ENCODE peak calls at places on chromosomes 4 and X, in seven cellular contexts. One of them, this sample, is unnamed. For H3K9me3, the result is how much of the 10 kb centered on the place peaks cover.

GRCh38 chrX:43269201-43269600 is 386.9 kb upstream of the MAOA start:
- DNase-seq in H1: no peak
- DNase-seq in small intestine: peak
- DNase-seq in adrenal gland: no peak
- DNase-seq in right cardiac atrium: no peak
- DNase-seq in tibial artery: no peak
- DNase-seq in aorta: no peak
- DNase-seq in this sample: no peak

GRCh38 chr4:57691370-57691769 is 581.2 kb upstream of the IGFBP7 start:
- DNase-seq in small intestine: no peak
- DNase-seq in right cardiac atrium: no peak
- DNase-seq in adrenal gland: no peak
- DNase-seq in aorta: no peak
- DNase-seq in H1: no peak
- DNase-seq in tibial artery: no peak
- DNase-seq in this sample: no peak

GRCh38 chrX:94400488-94400887 is 726.5 kb downstream of the FAM133A start:
- DNase-seq in right cardiac atrium: no peak
- DNase-seq in H1: no peak
- DNase-seq in tibial artery: no peak
- DNase-seq in small intestine: no peak
- DNase-seq in aorta: no peak
- DNase-seq in adrenal gland: no peak
- DNase-seq in this sample: no peak

GRCh38 chrX:72714471-72714916 is 388 bp upstream of the PHKA1 start:
- DNase-seq in adrenal gland: peak
- DNase-seq in aorta: peak
- DNase-seq in right cardiac atrium: peak
- DNase-seq in H1: peak
- DNase-seq in tibial artery: peak
- DNase-seq in small intestine: peak
- DNase-seq in this sample: no peak

GRCh38 chr4:165844151-165844550 is 28.9 kb upstream of the TLL1 start:
- DNase-seq in H1: no peak
- DNase-seq in small intestine: no peak
- DNase-seq in adrenal gland: no peak
- DNase-seq in aorta: no peak
- DNase-seq in tibial artery: no peak
- DNase-seq in right cardiac atrium: no peak
- DNase-seq in this sample: no peak

GRCh38 chr4:40149960-40150385 is 46.9 kb upstream of the RHOH start:
- DNase-seq in tibial artery: peak
- DNase-seq in adrenal gland: peak
- DNase-seq in H1: peak
- DNase-seq in right cardiac atrium: no peak
- DNase-seq in small intestine: peak
- DNase-seq in aorta: no peak
- DNase-seq in this sample: peak

GRCh38 chr4:5524900-5525299 is 183.5 kb downstream of the EVC2 start:
- DNase-seq in aorta: no peak
- DNase-seq in H1: no peak
- DNase-seq in tibial artery: no peak
- DNase-seq in right cardiac atrium: no peak
- DNase-seq in small intestine: no peak
- DNase-seq in adrenal gland: peak
- DNase-seq in this sample: peak

GRCh38 chr4:146643812-146644401 is 5.2 kb downstream of the POU4F2 start:
- DNase-seq in tibial artery: no peak
- DNase-seq in adrenal gland: no peak
- DNase-seq in small intestine: peak
- DNase-seq in right cardiac atrium: no peak
- DNase-seq in H1: no peak
- DNase-seq in aorta: no peak
- DNase-seq in this sample: no peak

GRCh38 chrX:6226646-6227444 is 1.8 kb downstream of the NLGN4X start:
- DNase-seq in adrenal gland: no peak
- DNase-seq in tibial artery: no peak
- DNase-seq in small intestine: no peak
- DNase-seq in right cardiac atrium: no peak
- DNase-seq in aorta: no peak
- DNase-seq in H1: peak
- DNase-seq in this sample: no peak

GRCh38 chr4:24813732-24814131 is 18.4 kb downstream of the SOD3 start:
- DNase-seq in H1: no peak
- DNase-seq in small intestine: no peak
- DNase-seq in adrenal gland: no peak
- DNase-seq in tibial artery: no peak
- DNase-seq in right cardiac atrium: no peak
- DNase-seq in aorta: no peak
- DNase-seq in this sample: no peak

GRCh38 chr4:140567722-140568121 is 1.0 kb downstream of the UCP1 start:
- DNase-seq in adrenal gland: no peak
- DNase-seq in right cardiac atrium: no peak
- DNase-seq in small intestine: peak
- DNase-seq in aorta: no peak
- DNase-seq in tibial artery: no peak
- DNase-seq in H1: peak
- DNase-seq in this sample: no peak

DNA sequence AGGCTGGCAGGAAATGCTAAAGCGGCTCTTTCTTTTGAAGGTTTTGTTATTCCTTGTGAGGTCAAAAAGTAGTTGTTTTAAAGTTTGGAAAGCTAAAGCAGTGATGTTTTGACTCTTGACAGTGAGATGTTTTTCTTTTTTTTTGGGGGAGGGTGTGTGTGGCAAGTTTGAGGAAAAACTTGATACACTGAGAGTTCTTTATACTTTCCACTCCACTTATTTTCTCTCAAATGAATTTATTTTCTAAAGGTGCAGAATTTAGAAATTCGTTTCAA is 22.7 kb downstream of the PLS3 start:
- DNase-seq in tibial artery: no peak
- DNase-seq in adrenal gland: no peak
- DNase-seq in aorta: no peak
- DNase-seq in H1: no peak
- DNase-seq in small intestine: no peak
- DNase-seq in right cardiac atrium: no peak
- DNase-seq in this sample: no peak
- H3K27ac ChIP-seq in tibial artery: peak
- H3K27ac ChIP-seq in adrenal gland: no peak
- H3K27ac ChIP-seq in aorta: peak
- H3K27ac ChIP-seq in H1: no peak
- H3K27ac ChIP-seq in small intestine: no peak
- H3K27ac ChIP-seq in right cardiac atrium: no peak
- H3K27ac ChIP-seq in this sample: peak

GRCh38 chrX:120287513-120288112 is 23.6 kb downstream of the TMEM255A start:
- DNase-seq in H1: no peak
- DNase-seq in adrenal gland: peak
- DNase-seq in right cardiac atrium: no peak
- DNase-seq in aorta: no peak
- DNase-seq in tibial artery: no peak
- DNase-seq in small intestine: no peak
- DNase-seq in this sample: no peak
- H3K9me3 ChIP-seq in H1: under half
- H3K9me3 ChIP-seq in adrenal gland: under half
- H3K9me3 ChIP-seq in right cardiac atrium: under half
- H3K9me3 ChIP-seq in aorta: under half
- H3K9me3 ChIP-seq in tibial artery: under half
- H3K9me3 ChIP-seq in small intestine: under half
- H3K9me3 ChIP-seq in this sample: under half

GRCh38 chrX:134990475-134991473 is at the start of gene SMIM10:
- DNase-seq in H1: peak
- DNase-seq in small intestine: peak
- DNase-seq in aorta: peak
- DNase-seq in right cardiac atrium: peak
- DNase-seq in tibial artery: peak
- DNase-seq in adrenal gland: peak
- DNase-seq in this sample: no peak
- H3K4me3 ChIP-seq in H1: no peak
- H3K4me3 ChIP-seq in small intestine: peak
- H3K4me3 ChIP-seq in aorta: peak
- H3K4me3 ChIP-seq in right cardiac atrium: peak
- H3K4me3 ChIP-seq in tibial artery: peak
- H3K4me3 ChIP-seq in adrenal gland: no peak
- H3K4me3 ChIP-seq in this sample: no peak

GRCh38 chr4:164204434-164204833 is 549.5 kb upstream of the SMIM31 start:
- DNase-seq in right cardiac atrium: no peak
- DNase-seq in aorta: no peak
- DNase-seq in adrenal gland: no peak
- DNase-seq in H1: no peak
- DNase-seq in tibial artery: no peak
- DNase-seq in small intestine: no peak
- DNase-seq in this sample: no peak
- H3K27ac ChIP-seq in right cardiac atrium: no peak
- H3K27ac ChIP-seq in aorta: no peak
- H3K27ac ChIP-seq in adrenal gland: no peak
- H3K27ac ChIP-seq in H1: no peak
- H3K27ac ChIP-seq in tibial artery: no peak
- H3K27ac ChIP-seq in small intestine: no peak
- H3K27ac ChIP-seq in this sample: peak

GRCh38 chrX:22538581-22538980 is 265.9 kb downstream of the CBLL2 start:
- DNase-seq in right cardiac atrium: no peak
- DNase-seq in small intestine: no peak
- DNase-seq in adrenal gland: no peak
- DNase-seq in tibial artery: no peak
- DNase-seq in aorta: no peak
- DNase-seq in H1: no peak
- DNase-seq in this sample: no peak
- H3K9me3 ChIP-seq in right cardiac atrium: under half
- H3K9me3 ChIP-seq in small intestine: under half
- H3K9me3 ChIP-seq in adrenal gland: under half
- H3K9me3 ChIP-seq in tibial artery: under half
- H3K9me3 ChIP-seq in aorta: under half
- H3K9me3 ChIP-seq in H1: under half
- H3K9me3 ChIP-seq in this sample: under half

DNA sequence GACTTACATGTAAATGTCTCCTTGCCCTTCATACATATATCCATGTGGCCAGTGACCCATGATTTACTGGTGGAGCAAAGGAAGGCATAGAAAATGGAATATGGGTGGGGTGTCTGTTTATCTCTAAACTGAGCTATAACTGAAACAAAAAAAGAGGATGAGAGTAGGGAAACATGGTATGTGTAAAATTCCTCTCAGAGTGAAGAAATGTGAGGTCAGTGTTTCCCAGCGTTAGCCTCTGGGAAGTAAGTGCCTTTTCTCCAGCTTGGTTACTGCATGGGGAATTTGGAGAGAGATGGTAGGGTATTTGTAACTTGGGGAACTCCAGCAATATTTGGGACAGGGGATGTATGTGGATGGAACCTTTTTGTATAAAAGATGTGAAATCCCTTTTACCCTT is 89.4 kb downstream of the AFF1 start:
- DNase-seq in adrenal gland: no peak
- DNase-seq in small intestine: no peak
- DNase-seq in aorta: no peak
- DNase-seq in H1: no peak
- DNase-seq in tibial artery: no peak
- DNase-seq in right cardiac atrium: no peak
- DNase-seq in this sample: no peak
- H3K4me3 ChIP-seq in adrenal gland: no peak
- H3K4me3 ChIP-seq in small intestine: no peak
- H3K4me3 ChIP-seq in aorta: no peak
- H3K4me3 ChIP-seq in H1: no peak
- H3K4me3 ChIP-seq in tibial artery: no peak
- H3K4me3 ChIP-seq in right cardiac atrium: no peak
- H3K4me3 ChIP-seq in this sample: no peak

GRCh38 chr4:153241970-153242847 is 38.0 kb downstream of the TRIM2 start:
- DNase-seq in tibial artery: no peak
- DNase-seq in aorta: no peak
- DNase-seq in right cardiac atrium: no peak
- DNase-seq in H1: no peak
- DNase-seq in adrenal gland: no peak
- DNase-seq in small intestine: peak
- DNase-seq in this sample: peak
- H3K27ac ChIP-seq in tibial artery: no peak
- H3K27ac ChIP-seq in aorta: no peak
- H3K27ac ChIP-seq in right cardiac atrium: no peak
- H3K27ac ChIP-seq in H1: no peak
- H3K27ac ChIP-seq in adrenal gland: peak
- H3K27ac ChIP-seq in small intestine: no peak
- H3K27ac ChIP-seq in this sample: peak

GRCh38 chr4:63348735-63349673 is 1060.2 kb downstream of the TECRL start:
- DNase-seq in adrenal gland: no peak
- DNase-seq in right cardiac atrium: peak
- DNase-seq in aorta: peak
- DNase-seq in H1: no peak
- DNase-seq in tibial artery: no peak
- DNase-seq in small intestine: no peak
- DNase-seq in this sample: no peak
- H3K9me3 ChIP-seq in adrenal gland: under half
- H3K9me3 ChIP-seq in right cardiac atrium: under half
- H3K9me3 ChIP-seq in aorta: under half
- H3K9me3 ChIP-seq in H1: under half
- H3K9me3 ChIP-seq in tibial artery: under half
- H3K9me3 ChIP-seq in small intestine: under half
- H3K9me3 ChIP-seq in this sample: under half

GRCh38 chr4:122003335-122003734 is 51.5 kb upstream of the TRPC3 start:
- DNase-seq in aorta: no peak
- DNase-seq in adrenal gland: no peak
- DNase-seq in H1: peak
- DNase-seq in tibial artery: no peak
- DNase-seq in small intestine: peak
- DNase-seq in right cardiac atrium: no peak
- DNase-seq in this sample: peak
- H3K4me3 ChIP-seq in aorta: no peak
- H3K4me3 ChIP-seq in adrenal gland: no peak
- H3K4me3 ChIP-seq in H1: no peak
- H3K4me3 ChIP-seq in tibial artery: no peak
- H3K4me3 ChIP-seq in small intestine: no peak
- H3K4me3 ChIP-seq in right cardiac atrium: no peak
- H3K4me3 ChIP-seq in this sample: no peak

This sample was measured in SJCRH30.